ENCODE peak calls at places on chromosome 11, in six cellular contexts. C, E, T, W, Z and D are unnamed samples.

GRCh38 chr11:121582296-121582695 is 129.5 kb upstream of the SORL1-AS1 start:
- DNase-seq in C (no peak), E (no peak), T (no peak), W (no peak), Z (no peak), D (no peak)

GRCh38 chr11:3010004-3010403 is 17.9 kb upstream of the NAP1L4 start:
- DNase-seq in C (no peak), E (no peak), T (no peak), W (no peak), Z (no peak), D (no peak)

GRCh38 chr11:76721755-76722677 is 51.5 kb upstream of the LRRC32 start:
- DNase-seq in C (peak), E (peak), T (peak), W (peak), Z (peak), D (peak)

GRCh38 chr11:112166561-112166960 is 611 bp upstream of the TEX12 start:
- DNase-seq in C (no peak), E (no peak), T (peak), W (no peak), Z (no peak), D (peak)

GRCh38 chr11:117390743-117391142 is 63.1 kb downstream of the CEP164 start:
- DNase-seq in C (no peak), E (no peak), T (no peak), W (no peak), Z (no peak), D (no peak)

GRCh38 chr11:61514050-61514917 is 5.7 kb downstream of the LRRC10B start:
- DNase-seq in C (no peak), E (no peak), T (no peak), W (no peak), Z (no peak), D (no peak)

GRCh38 chr11:763073-763463 is 14.2 kb downstream of the GATD1 start:
- DNase-seq in C (no peak), E (no peak), T (peak), W (peak), Z (peak), D (no peak)

GRCh38 chr11:130115218-130115617 is 44.4 kb upstream of the ST14 start:
- DNase-seq in C (no peak), E (no peak), T (no peak), W (no peak), Z (no peak), D (no peak)

GRCh38 chr11:76838422-76839068 is 22.2 kb upstream of the ACER3 start:
- DNase-seq in C (peak), E (no peak), T (peak), W (no peak), Z (peak), D (no peak)

GRCh38 chr11:111308140-111308539 is 9.8 kb downstream of the POU2AF3 start:
- DNase-seq in C (no peak), E (no peak), T (peak), W (peak), Z (no peak), D (no peak)

GRCh38 chr11:123306531-123306930 is 111.5 kb upstream of the CLMP start:
- DNase-seq in C (no peak), E (no peak), T (no peak), W (no peak), Z (no peak), D (no peak)

GRCh38 chr11:112694244-112694643 is 267.0 kb upstream of the NCAM1 start:
- DNase-seq in C (no peak), E (no peak), T (no peak), W (no peak), Z (no peak), D (no peak)

GRCh38 chr11:107769189-107769588 is 57.3 kb upstream of the SLN start:
- DNase-seq in C (no peak), E (no peak), T (no peak), W (no peak), Z (no peak), D (no peak)

GRCh38 chr11:63144121-63144520 is at the start of gene SLC22A24:
- DNase-seq in C (no peak), E (no peak), T (no peak), W (no peak), Z (no peak), D (no peak)

GRCh38 chr11:96356837-96357236 is 13.8 kb upstream of the MAML2 start:
- DNase-seq in C (no peak), E (no peak), T (no peak), W (no peak), Z (no peak), D (no peak)

GRCh38 chr11:85810871-85811611 is at the start of gene SYTL2:
- DNase-seq in C (peak), E (peak), T (peak), W (peak), Z (peak), D (peak)

GRCh38 chr11:2774173-2775082 is 74.6 kb upstream of the KCNQ1OT1 start:
- DNase-seq in C (no peak), E (no peak), T (peak), W (peak), Z (no peak), D (no peak)

GRCh38 chr11:83554896-83555295 is 268.7 kb upstream of the CCDC90B start:
- DNase-seq in C (peak), E (no peak), T (no peak), W (no peak), Z (no peak), D (no peak)

GRCh38 chr11:131809203-131809948 is 439.0 kb downstream of the NTM start:
- DNase-seq in C (no peak), E (no peak), T (no peak), W (no peak), Z (no peak), D (no peak)

GRCh38 chr11:36420025-36420424 is 90.0 kb downstream of the TRAF6 start:
- DNase-seq in C (no peak), E (no peak), T (no peak), W (no peak), Z (no peak), D (no peak)

GRCh38 chr11:61701298-61701993 is 21.3 kb downstream of the DAGLA start:
- DNase-seq in C (peak), E (no peak), T (no peak), W (no peak), Z (peak), D (no peak)

GRCh38 chr11:124535552-124536232 is 7.8 kb downstream of the OR8B12 start:
- DNase-seq in C (no peak), E (no peak), T (no peak), W (no peak), Z (no peak), D (no peak)

GRCh38 chr11:23490557-23491235 is 630.4 kb upstream of the CCDC179 start:
- DNase-seq in C (no peak), E (no peak), T (no peak), W (no peak), Z (no peak), D (no peak)

GRCh38 chr11:79940165-79940564 is 499.3 kb upstream of the TENM4 start:
- DNase-seq in C (no peak), E (no peak), T (no peak), W (no peak), Z (no peak), D (no peak)

GRCh38 chr11:3155216-3155615 is 9.9 kb downstream of the OSBPL5 start:
- DNase-seq in C (no peak), E (no peak), T (no peak), W (no peak), Z (no peak), D (no peak)

GRCh38 chr11:113448311-113448666 is 26.9 kb downstream of the DRD2 start:
- DNase-seq in C (no peak), E (no peak), T (no peak), W (no peak), Z (no peak), D (peak)

GRCh38 chr11:72605958-72606357 is 68.3 kb downstream of the PDE2A start:
- DNase-seq in C (no peak), E (no peak), T (no peak), W (no peak), Z (no peak), D (no peak)

GRCh38 chr11:57477507-57478189 is 17.3 kb downstream of the RTN4RL2 start:
- DNase-seq in C (no peak), E (no peak), T (peak), W (peak), Z (no peak), D (no peak)

GRCh38 chr11:57546869-57547518 is 9.6 kb downstream of the SMTNL1 start:
- DNase-seq in C (no peak), E (no peak), T (no peak), W (no peak), Z (peak), D (no peak)

GRCh38 chr11:29312817-29313216 is 704.0 kb downstream of the KCNA4 start:
- DNase-seq in C (no peak), E (no peak), T (no peak), W (no peak), Z (no peak), D (no peak)

GRCh38 chr11:86497310-86497709 is 122.6 kb downstream of the CCDC81 start:
- DNase-seq in C (no peak), E (no peak), T (no peak), W (no peak), Z (no peak), D (no peak)

GRCh38 chr11:79173615-79174014 is 267.2 kb downstream of the TENM4 start:
- DNase-seq in C (peak), E (no peak), T (no peak), W (no peak), Z (no peak), D (no peak)

GRCh38 chr11:12285811-12286222 is 91.6 kb upstream of the PARVA start:
- DNase-seq in C (no peak), E (no peak), T (peak), W (peak), Z (no peak), D (no peak)
- H3K27ac ChIP-seq in C (no peak), E (no peak), T (no peak), W (no peak), Z (no peak), D (no peak)

GRCh38 chr11:47918882-47919495 is 61.4 kb upstream of the PTPRJ start:
- DNase-seq in C (no peak), E (no peak), T (no peak), W (no peak), Z (no peak), D (no peak)
- H3K27ac ChIP-seq in C (no peak), E (no peak), T (no peak), W (no peak), Z (no peak), D (no peak)

GRCh38 chr11:114448749-114449484 is 9.7 kb downstream of the REXO2 start:
- DNase-seq in C (no peak), E (no peak), T (no peak), W (no peak), Z (no peak), D (no peak)
- H3K27ac ChIP-seq in C (no peak), E (no peak), T (no peak), W (no peak), Z (no peak), D (no peak)

GRCh38 chr11:74678041-74678440 is 53.2 kb downstream of the CHRDL2 start:
- DNase-seq in C (no peak), E (no peak), T (no peak), W (no peak), Z (no peak), D (no peak)
- H3K27ac ChIP-seq in C (no peak), E (no peak), T (no peak), W (no peak), Z (no peak), D (no peak)

GRCh38 chr11:20367313-20367948 is 3.9 kb downstream of the HTATIP2 start:
- DNase-seq in C (peak), E (no peak), T (no peak), W (no peak), Z (peak), D (no peak)

GRCh38 chr11:20363500-20364411 is at the start of gene HTATIP2:
- DNase-seq in C (peak), E (peak), T (peak), W (peak), Z (peak), D (peak)

GRCh38 chr11:20363149-20363499 is 390 bp upstream of the HTATIP2 start:
- DNase-seq in C (no peak), E (no peak), T (no peak), W (no peak), Z (no peak), D (no peak)

GRCh38 chr11:20362481-20362880 is 1.0 kb upstream of the HTATIP2 start:
- DNase-seq in C (no peak), E (no peak), T (no peak), W (no peak), Z (no peak), D (no peak)

DNA sequence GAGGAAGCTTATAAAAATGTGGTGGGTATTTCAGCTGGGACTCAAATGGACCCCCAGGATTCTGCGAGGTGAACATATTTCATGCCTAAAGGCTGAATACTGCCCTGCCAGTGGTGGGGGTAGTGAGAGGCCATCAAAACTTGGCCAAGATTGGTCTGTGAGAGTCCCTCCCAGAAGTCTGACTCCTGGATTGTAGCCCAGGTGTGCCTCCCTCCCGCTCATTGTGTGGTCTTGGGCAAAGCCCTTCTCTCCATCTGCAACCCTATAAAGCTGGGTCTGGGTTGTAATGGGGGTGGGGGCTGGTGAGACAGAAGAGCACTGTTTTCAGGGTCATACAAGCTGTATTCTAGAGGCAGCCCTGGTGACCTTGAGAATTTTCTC is 888 bp downstream of the HTATIP2 start:
- DNase-seq in C (no peak), E (no peak), T (no peak), W (no peak), Z (peak), D (peak)
- H3K27ac ChIP-seq in C (peak), E (peak), T (peak), W (peak), Z (peak), D (peak)

GRCh38 chr11:67056267-67056639 is 394 bp upstream of the RHOD start:
- DNase-seq in C (no peak), E (no peak), T (no peak), W (no peak), Z (no peak), D (no peak)

GRCh38 chr11:67054851-67055523 is 1.7 kb upstream of the RHOD start:
- DNase-seq in C (no peak), E (no peak), T (peak), W (peak), Z (peak), D (no peak)

GRCh38 chr11:67055812-67056211 is 835 bp upstream of the RHOD start:
- DNase-seq in C (no peak), E (no peak), T (no peak), W (no peak), Z (no peak), D (peak)

GRCh38 chr11:67052891-67053290 is 3.8 kb upstream of the RHOD start:
- DNase-seq in C (no peak), E (no peak), T (no peak), W (no peak), Z (no peak), D (no peak)

DNA sequence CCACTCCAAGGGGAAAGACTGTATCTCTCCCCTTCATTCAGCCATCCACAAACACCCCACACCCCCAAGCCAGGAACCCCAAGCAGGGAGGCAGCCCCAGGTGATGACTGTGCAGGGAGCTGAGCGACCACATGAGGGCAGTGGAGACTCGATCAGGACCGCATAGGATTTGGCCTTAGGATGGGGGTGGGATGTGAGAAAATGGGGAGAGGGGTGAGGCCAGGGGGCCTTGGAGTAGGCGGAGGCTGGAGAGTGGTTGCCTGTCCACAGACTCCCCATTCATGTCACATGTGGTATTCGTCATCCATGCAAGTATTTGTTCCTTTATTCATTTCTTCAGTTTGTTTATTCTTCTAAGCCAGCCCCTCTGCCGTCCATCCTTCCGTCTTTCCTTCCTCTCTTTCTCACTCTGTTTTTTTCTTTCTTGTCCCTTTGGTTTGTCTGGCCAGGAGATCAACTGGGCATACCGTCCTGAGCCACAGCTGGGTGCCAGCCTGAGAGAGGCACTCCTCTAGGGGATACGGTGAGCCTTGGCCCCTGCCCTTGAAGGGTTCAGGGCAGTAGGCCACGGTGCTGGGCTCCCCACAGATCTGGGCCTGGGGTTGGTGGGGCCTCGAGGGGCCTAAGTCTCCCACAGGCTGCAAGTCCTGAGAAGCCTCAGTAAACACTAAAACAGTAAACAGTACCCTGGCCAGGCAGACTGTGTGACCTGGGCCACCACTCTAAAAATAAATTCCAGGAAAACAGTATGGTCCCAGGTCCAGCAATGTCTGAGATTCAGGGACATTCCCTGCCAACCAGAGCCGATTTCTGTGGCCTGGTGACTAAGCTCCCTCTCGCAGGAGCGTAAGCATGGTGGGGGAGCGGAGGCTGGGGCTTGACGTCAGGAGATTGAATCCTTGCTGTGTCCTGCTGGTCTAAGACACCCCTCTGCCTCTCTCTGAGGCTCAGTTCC is 2.5 kb upstream of the RHOD start:
- DNase-seq in C (peak), E (no peak), T (peak), W (peak), Z (peak), D (no peak)
- H3K27ac ChIP-seq in C (no peak), E (no peak), T (peak), W (peak), Z (no peak), D (peak)

GRCh38 chr11:9765320-9766101 is 101.6 kb downstream of the SWAP70 start:
- DNase-seq in C (no peak), E (no peak), T (no peak), W (no peak), Z (no peak), D (no peak)
- H3K27ac ChIP-seq in C (no peak), E (no peak), T (peak), W (peak), Z (no peak), D (no peak)

GRCh38 chr11:64384981-64385952 is 26.3 kb downstream of the RPS6KA4 start:
- DNase-seq in C (peak), E (no peak), T (no peak), W (no peak), Z (no peak), D (no peak)
- H3K27ac ChIP-seq in C (peak), E (peak), T (no peak), W (no peak), Z (no peak), D (no peak)

GRCh38 chr11:6746086-6746618 is 25.6 kb downstream of the OR2AG2 start:
- DNase-seq in C (no peak), E (no peak), T (peak), W (no peak), Z (no peak), D (no peak)
- H3K27ac ChIP-seq in C (no peak), E (no peak), T (peak), W (peak), Z (peak), D (peak)

DNA sequence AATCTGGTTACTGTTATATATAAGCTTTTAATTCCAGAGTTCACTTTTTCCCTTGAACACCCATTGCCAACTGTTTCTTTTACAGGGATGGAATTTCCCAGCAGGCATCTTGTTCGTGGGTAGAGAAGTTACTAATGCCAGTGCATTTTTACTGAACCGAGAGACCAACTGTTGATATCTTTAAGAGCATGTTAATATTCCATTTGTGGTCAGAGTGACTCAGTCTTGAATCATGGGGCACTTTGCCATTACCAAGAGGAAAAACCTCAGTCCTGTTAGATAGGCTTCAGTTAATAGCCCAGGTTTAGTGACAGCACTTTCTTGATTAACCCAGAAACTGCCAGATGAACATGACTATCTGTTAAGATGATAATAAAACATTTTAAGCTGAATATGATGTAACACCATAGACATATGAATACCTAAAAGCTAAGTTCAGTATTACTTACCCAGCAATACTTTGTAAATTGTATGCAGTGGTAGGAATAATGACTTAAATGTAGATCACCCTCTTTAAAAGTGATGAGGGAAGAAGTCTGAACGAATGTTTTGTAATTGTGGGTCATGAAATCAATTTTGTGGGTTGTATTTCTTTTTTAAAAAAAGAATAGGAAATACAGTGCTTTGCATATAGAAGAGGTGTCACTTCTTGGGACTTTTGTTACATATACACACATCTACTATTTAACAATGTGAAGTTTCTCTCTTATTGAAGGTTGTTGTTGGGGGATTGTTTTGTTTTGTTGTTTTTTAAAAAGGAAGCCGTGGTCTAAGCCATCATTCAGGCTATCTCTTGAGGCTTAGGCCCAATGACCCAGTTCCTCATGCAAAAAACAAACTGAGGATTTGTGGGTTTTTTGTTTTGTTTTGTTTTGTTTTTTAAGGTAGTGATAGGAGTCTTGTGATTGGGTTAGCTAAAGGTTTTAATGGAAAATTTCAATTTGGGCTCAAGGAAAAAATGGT is 79.2 kb upstream of the GRIK4 start:
- DNase-seq in C (no peak), E (no peak), T (peak), W (peak), Z (peak), D (no peak)
- H3K27ac ChIP-seq in C (peak), E (no peak), T (peak), W (peak), Z (peak), D (no peak)